ENCODE peak calls at places on chromosomes 16 and 17, in eight cellular contexts. W is fibroblast of the conjunctiva, L is substantia nigra, X is AG08395, U is GF-D8, T is prostate gland, R is adipocyte, J is MCF 10A. B is an unnamed sample.

GRCh38 chr16:17329412-17329811 is 141.3 kb downstream of the XYLT1 start:
- DNase-seq in W (no peak), L (no peak), X (no peak), U (no peak), T (no peak), R (no peak), J (no peak), B (no peak)

GRCh38 chr17:43943769-43944418 is 1.6 kb upstream of the PPY start:
- DNase-seq in W (peak; percentile 65), L (peak; percentile 42), X (peak; percentile 78), U (peak; percentile 16), T (peak; percentile 80), R (peak; percentile 92), J (peak; percentile 79), B (peak; percentile 85)

GRCh38 chr16:19029980-19030379 is 37.4 kb upstream of the COQ7 start:
- DNase-seq in W (no peak), L (no peak), X (no peak), U (no peak), T (no peak), R (no peak), J (no peak), B (no peak)

GRCh38 chr17:82449136-82449882 is 1.2 kb downstream of the CYBC1 start:
- DNase-seq in W (no peak), L (no peak), X (no peak), U (peak; percentile 37), T (no peak), R (no peak), J (no peak), B (no peak)

GRCh38 chr17:44983563-44983962 is 15.5 kb upstream of the C1QL1 start:
- DNase-seq in W (no peak), L (no peak), X (no peak), U (no peak), T (no peak), R (no peak), J (no peak), B (no peak)

GRCh38 chr16:967546-968295 is 3.1 kb downstream of the LMF1 start:
- DNase-seq in W (no peak), L (no peak), X (no peak), U (no peak), T (no peak), R (no peak), J (no peak), B (no peak)

GRCh38 chr16:592518-593306 is 2.8 kb downstream of the RAB40C start:
- DNase-seq in W (no peak), L (peak; percentile 28), X (no peak), U (peak; percentile 98), T (peak; percentile 89), R (peak; percentile 28), J (peak; percentile 97), B (peak; percentile 79)

GRCh38 chr17:16923904-16924700 is 47.8 kb downstream of the TNFRSF13B start:
- DNase-seq in W (no peak), L (no peak), X (no peak), U (no peak), T (no peak), R (no peak), J (no peak), B (no peak)

GRCh38 chr17:2122641-2123302 is 67.9 kb downstream of the HIC1 start:
- DNase-seq in W (no peak), L (no peak), X (no peak), U (peak; percentile 68), T (peak; percentile 82), R (peak; percentile 31), J (peak; percentile 88), B (peak; percentile 86)

GRCh38 chr16:89281189-89281577 is 63.7 kb downstream of the ZNF778 start:
- DNase-seq in W (no peak), L (no peak), X (no peak), U (no peak), T (no peak), R (no peak), J (no peak), B (no peak)

GRCh38 chr17:79933863-79934652 is 94.8 kb upstream of the CBX4 start:
- DNase-seq in W (no peak), L (peak; percentile 50), X (no peak), U (peak; percentile 81), T (no peak), R (peak; percentile 14), J (peak; percentile 70), B (peak; percentile 49)

GRCh38 chr16:11196286-11196828 is 59.6 kb downstream of the SOCS1 start:
- DNase-seq in W (no peak), L (no peak), X (no peak), U (no peak), T (no peak), R (no peak), J (no peak), B (no peak)

GRCh38 chr17:75753514-75754377 is 11.2 kb downstream of the GALK1 start:
- DNase-seq in W (peak; percentile 36), L (no peak), X (peak; percentile 84), U (peak; percentile 40), T (no peak), R (peak; percentile 87), J (no peak), B (no peak)

GRCh38 chr17:62805234-62805633 is 2.9 kb downstream of the MARCHF10 start:
- DNase-seq in W (no peak), L (no peak), X (no peak), U (no peak), T (no peak), R (no peak), J (no peak), B (no peak)

GRCh38 chr17:50882851-50883250 is 16.7 kb upstream of the TOB1 start:
- DNase-seq in W (no peak), L (no peak), X (peak; percentile 82), U (no peak), T (no peak), R (peak; percentile 73), J (peak; percentile 39), B (no peak)

GRCh38 chr16:9384141-9384540 is 292.7 kb downstream of the HAPSTR1 start:
- DNase-seq in W (no peak), L (no peak), X (no peak), U (no peak), T (no peak), R (no peak), J (no peak), B (no peak)

GRCh38 chr16:68403704-68404103 is 44.6 kb downstream of the SMPD3 start:
- DNase-seq in W (no peak), L (no peak), X (no peak), U (no peak), T (no peak), R (no peak), J (no peak), B (no peak)

GRCh38 chr16:1349351-1349750 is 2.3 kb downstream of the TSR3 start:
- DNase-seq in W (no peak), L (no peak), X (no peak), U (no peak), T (no peak), R (no peak), J (no peak), B (no peak)

GRCh38 chr17:44004761-44005526 is 522 bp downstream of the NAGS start:
- DNase-seq in W (no peak), L (no peak), X (no peak), U (no peak), T (no peak), R (no peak), J (no peak), B (peak; percentile 28)

GRCh38 chr16:14564323-14564722 is 65.7 kb downstream of the PARN start:
- DNase-seq in W (no peak), L (no peak), X (no peak), U (no peak), T (no peak), R (no peak), J (peak; percentile 40), B (peak; percentile 22)

GRCh38 chr17:66353937-66354401 is 51.6 kb downstream of the PRKCA start:
- DNase-seq in W (peak; percentile 14), L (no peak), X (no peak), U (no peak), T (no peak), R (peak; percentile 74), J (peak; percentile 7), B (no peak)

GRCh38 chr17:82390015-82390859 is 18.7 kb downstream of the UTS2R start:
- DNase-seq in W (no peak), L (no peak), X (no peak), U (no peak), T (no peak), R (no peak), J (no peak), B (no peak)

GRCh38 chr16:1333149-1333812 is at the start of gene BAIAP3:
- DNase-seq in W (no peak), L (no peak), X (peak; percentile 72), U (no peak), T (peak; percentile 64), R (peak; percentile 74), J (no peak), B (peak; percentile 44)

GRCh38 chr16:86337138-86337537 is 173.2 kb upstream of the FOXF1 start:
- DNase-seq in W (no peak), L (no peak), X (no peak), U (no peak), T (no peak), R (no peak), J (no peak), B (no peak)

GRCh38 chr16:4601317-4602186 is 13.1 kb downstream of the UBALD1 start:
- DNase-seq in W (no peak), L (no peak), X (peak; percentile 29), U (no peak), T (peak; percentile 31), R (no peak), J (no peak), B (no peak)

GRCh38 chr17:50352072-50352692 is 6.3 kb downstream of the XYLT2 start:
- DNase-seq in W (no peak), L (no peak), X (no peak), U (no peak), T (no peak), R (no peak), J (no peak), B (no peak)

GRCh38 chr17:40499551-40500189 is 1.8 kb downstream of the TNS4 start:
- DNase-seq in W (peak; percentile 36), L (no peak), X (peak; percentile 82), U (no peak), T (peak; percentile 96), R (peak; percentile 80), J (peak; percentile 90), B (peak; percentile 89)

GRCh38 chr17:74953129-74953687 is 17.5 kb downstream of the OTOP3 start:
- DNase-seq in W (no peak), L (no peak), X (no peak), U (no peak), T (no peak), R (no peak), J (no peak), B (no peak)

GRCh38 chr17:72666519-72666874 is 426.0 kb downstream of the SLC39A11 start:
- DNase-seq in W (no peak), L (no peak), X (no peak), U (no peak), T (no peak), R (no peak), J (no peak), B (no peak)

GRCh38 chr17:73786286-73786743 is 142.1 kb upstream of the SDK2 start:
- DNase-seq in W (no peak), L (no peak), X (no peak), U (no peak), T (no peak), R (no peak), J (no peak), B (no peak)

GRCh38 chr17:3529817-3530741 is 27.5 kb downstream of the TRPV3 start:
- DNase-seq in W (peak; percentile 28), L (no peak), X (peak; percentile 62), U (no peak), T (no peak), R (no peak), J (no peak), B (peak; percentile 6)

GRCh38 chr16:21568502-21569189 is 30.7 kb upstream of the METTL9 start:
- DNase-seq in W (no peak), L (no peak), X (no peak), U (no peak), T (no peak), R (no peak), J (no peak), B (no peak)